ENCODE peak calls at places on chromosome 3, in five cellular contexts. F, N, Z, Q and P are unnamed samples.

GRCh38 chr3:48656841-48657281 is 5.8 kb downstream of the CELSR3 start:
- DNase-seq in F (no peak), N (no peak), Z (no peak), Q (no peak), P (no peak)

GRCh38 chr3:35665390-35666055 is 26.2 kb downstream of the ARPP21 start:
- DNase-seq in F (no peak), N (no peak), Z (no peak), Q (no peak), P (no peak)

GRCh38 chr3:95319921-95320494 is 1257.1 kb downstream of the NSUN3 start:
- DNase-seq in F (no peak), N (no peak), Z (no peak), Q (no peak), P (no peak)

GRCh38 chr3:162217603-162218002 is 721.0 kb downstream of the OTOL1 start:
- DNase-seq in F (no peak), N (no peak), Z (no peak), Q (peak; percentile 4), P (no peak)

GRCh38 chr3:159548675-159549335 is 439.8 kb upstream of the IL12A start:
- DNase-seq in F (no peak), N (no peak), Z (no peak), Q (no peak), P (no peak)

GRCh38 chr3:196235452-196236122 is 19.3 kb downstream of the SLC51A start:
- DNase-seq in F (no peak), N (no peak), Z (no peak), Q (no peak), P (no peak)

GRCh38 chr3:149339931-149340309 is 6.5 kb upstream of the TM4SF18 start:
- DNase-seq in F (peak; percentile 82), N (no peak), Z (no peak), Q (peak; percentile 76), P (no peak)

GRCh38 chr3:195106418-195106906 is 164.5 kb downstream of the XXYLT1 start:
- DNase-seq in F (peak; percentile 72), N (peak; percentile 68), Z (peak; percentile 74), Q (no peak), P (peak; percentile 86)

GRCh38 chr3:130490246-130490645 is 26.7 kb upstream of the COL6A6 start:
- DNase-seq in F (no peak), N (no peak), Z (no peak), Q (no peak), P (no peak)

GRCh38 chr3:48655586-48655985 is 7.1 kb downstream of the CELSR3 start:
- DNase-seq in F (no peak), N (no peak), Z (no peak), Q (no peak), P (no peak)

GRCh38 chr3:196969001-196969659 is 497 bp upstream of the PIGZ start:
- DNase-seq in F (no peak), N (no peak), Z (peak; percentile 34), Q (no peak), P (peak; percentile 49)

GRCh38 chr3:71064288-71064975 is 519.1 kb downstream of the FOXP1 start:
- DNase-seq in F (peak; percentile 44), N (peak; percentile 23), Z (peak; percentile 78), Q (peak; percentile 49), P (peak; percentile 65)

GRCh38 chr3:8499181-8499611 is 2.4 kb upstream of the LMCD1 start:
- DNase-seq in F (no peak), N (peak; percentile 18), Z (no peak), Q (no peak), P (no peak)

GRCh38 chr3:69864751-69865150 is 125.5 kb downstream of the MITF start:
- DNase-seq in F (no peak), N (no peak), Z (no peak), Q (peak; percentile 34), P (no peak)

GRCh38 chr3:101351834-101352233 is 31.5 kb upstream of the IMPG2 start:
- DNase-seq in F (no peak), N (no peak), Z (no peak), Q (no peak), P (no peak)

GRCh38 chr3:129927072-129927471 is 33.6 kb upstream of the TMCC1 start:
- DNase-seq in F (no peak), N (no peak), Z (no peak), Q (no peak), P (no peak)

GRCh38 chr3:170356596-170357175 is 829 bp upstream of the SKIL start:
- DNase-seq in F (peak; percentile 87), N (peak; percentile 67), Z (peak; percentile 94), Q (peak; percentile 71), P (peak; percentile 86)

GRCh38 chr3:106423321-106424225 is 554.8 kb upstream of the CBLB start:
- DNase-seq in F (no peak), N (no peak), Z (no peak), Q (no peak), P (no peak)

GRCh38 chr3:177607596-177607995 is 410.3 kb upstream of the TBL1XR1 start:
- DNase-seq in F (no peak), N (no peak), Z (no peak), Q (no peak), P (no peak)

GRCh38 chr3:188577539-188577938 is 423.6 kb downstream of the LPP start:
- DNase-seq in F (no peak), N (no peak), Z (no peak), Q (no peak), P (no peak)

GRCh38 chr3:38482951-38483350 is 13.2 kb upstream of the EXOG start:
- DNase-seq in F (no peak), N (no peak), Z (no peak), Q (no peak), P (no peak)

GRCh38 chr3:124514681-124515080 is 215.6 kb upstream of the UMPS start:
- DNase-seq in F (no peak), N (no peak), Z (no peak), Q (no peak), P (no peak)

GRCh38 chr3:143302638-143303171 is 183.1 kb downstream of the CHST2 start:
- DNase-seq in F (peak; percentile 41), N (no peak), Z (no peak), Q (peak; percentile 66), P (no peak)

GRCh38 chr3:127043041-127043641 is 60.2 kb downstream of the PLXNA1 start:
- DNase-seq in F (no peak), N (no peak), Z (no peak), Q (no peak), P (no peak)

GRCh38 chr3:45647148-45647619 is 42.0 kb upstream of the SACM1L start:
- DNase-seq in F (no peak), N (no peak), Z (no peak), Q (no peak), P (no peak)

GRCh38 chr3:52847241-52847640 is 12.4 kb upstream of the MUSTN1 start:
- DNase-seq in F (no peak), N (no peak), Z (no peak), Q (no peak), P (no peak)

GRCh38 chr3:52844290-52844985 is 9.6 kb upstream of the MUSTN1 start:
- DNase-seq in F (no peak), N (no peak), Z (no peak), Q (no peak), P (no peak)

GRCh38 chr3:52845157-52845556 is 10.3 kb upstream of the MUSTN1 start:
- DNase-seq in F (peak; percentile 68), N (no peak), Z (no peak), Q (no peak), P (no peak)

GRCh38 chr3:52846427-52846983 is 11.7 kb upstream of the MUSTN1 start:
- DNase-seq in F (no peak), N (no peak), Z (no peak), Q (no peak), P (no peak)

GRCh38 chr3:52845691-52846426 is 11.0 kb upstream of the MUSTN1 start:
- DNase-seq in F (no peak), N (no peak), Z (no peak), Q (no peak), P (peak; percentile 22)
- TF ChIP-seq CTCF in F (peak; percentile 36), N (peak; percentile 50), Z (peak; percentile 40), Q (peak; percentile 42), P (no peak)

DNA sequence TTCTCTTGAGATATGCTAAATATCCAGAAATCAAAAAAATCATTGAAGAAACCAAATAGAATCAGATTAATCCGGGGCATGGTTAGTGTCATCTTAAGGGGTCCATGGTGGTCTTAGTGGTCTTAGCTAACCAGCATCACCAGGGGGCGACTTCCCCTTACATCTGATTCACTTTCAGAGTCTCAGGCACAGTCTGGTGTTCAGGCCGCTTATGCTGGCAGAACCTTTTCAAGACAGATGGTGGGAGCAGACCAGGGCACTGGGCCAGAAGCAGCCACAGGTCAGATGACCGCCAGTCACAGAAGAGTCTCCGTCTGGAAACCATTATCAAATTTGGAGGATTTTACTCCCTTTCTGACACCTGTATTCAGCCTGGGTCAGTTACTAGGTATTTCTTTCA is 365.7 kb downstream of the GBE1 start:
- DNase-seq in F (no peak), N (no peak), Z (peak; percentile 40), Q (no peak), P (peak; percentile 34)
- TF ChIP-seq CTCF in F (no peak), N (no peak), Z (no peak), Q (no peak), P (peak; percentile 41)

GRCh38 chr3:64475037-64475436 is 212.8 kb downstream of the ADAMTS9 start:
- DNase-seq in F (no peak), N (no peak), Z (no peak), Q (no peak), P (no peak)
- TF ChIP-seq CTCF in F (no peak), N (no peak), Z (peak; percentile 13), Q (no peak), P (no peak)

GRCh38 chr3:182567666-182568065 is 225.6 kb upstream of the ATP11B start:
- DNase-seq in F (no peak), N (no peak), Z (no peak), Q (no peak), P (no peak)
- TF ChIP-seq CTCF in F (no peak), N (no peak), Z (no peak), Q (no peak), P (no peak)

DNA sequence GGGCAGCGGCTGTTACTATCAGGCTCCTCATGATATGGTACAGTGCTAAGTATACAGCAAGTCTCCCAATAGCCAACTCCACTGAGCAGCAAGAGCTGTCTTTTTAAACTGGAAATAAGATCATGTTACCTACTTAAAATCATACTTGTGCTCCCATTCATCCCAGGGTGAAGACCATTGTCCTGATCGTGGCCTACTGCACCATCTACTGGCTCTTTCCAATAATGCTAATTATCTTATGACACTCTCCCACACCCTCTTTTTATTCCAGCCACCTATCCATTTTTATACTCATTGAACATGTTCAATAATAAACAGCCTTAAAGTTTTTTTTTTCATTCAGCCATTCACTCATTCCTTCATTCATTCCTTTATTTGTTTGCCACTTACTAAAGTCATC is 117.7 kb downstream of the GBE1 start:
- DNase-seq in F (no peak), N (no peak), Z (peak; percentile 45), Q (no peak), P (no peak)
- TF ChIP-seq CTCF in F (no peak), N (peak; percentile 53), Z (peak; percentile 38), Q (peak; percentile 30), P (no peak)

GRCh38 chr3:12046406-12046805 is 42.2 kb downstream of the SYN2 start:
- DNase-seq in F (no peak), N (no peak), Z (no peak), Q (no peak), P (no peak)
- TF ChIP-seq CTCF in F (no peak), N (peak; percentile 62), Z (peak; percentile 13), Q (no peak), P (peak; percentile 28)